ENCODE peak calls at places on chromosomes 7 and 10, in four cellular contexts. G is T-helper 1 cell, E is GM03348, B is HEK293T. R is an unnamed sample.

GRCh38 chr7:46352335-46352954 is 431.4 kb upstream of the IGFBP3 start:
- DNase-seq in G (no peak), E (peak; percentile 79), B (peak; percentile 16), R (no peak)

GRCh38 chr7:149716007-149716931 is 57.1 kb downstream of the ZNF467 start:
- DNase-seq in G (no peak), E (no peak), B (no peak), R (peak; percentile 38)

GRCh38 chr7:132738254-132738653 is 162.0 kb upstream of the PLXNA4 start:
- DNase-seq in G (no peak), E (peak; percentile 86), B (no peak), R (no peak)

GRCh38 chr7:87739306-87739705 is 111.1 kb downstream of the RUNDC3B start:
- DNase-seq in G (no peak), E (no peak), B (no peak), R (no peak)

GRCh38 chr7:112654322-112655216 is 135.6 kb downstream of the TMEM168 start:
- DNase-seq in G (no peak), E (no peak), B (no peak), R (no peak)

GRCh38 chr7:82036146-82036886 is 266.5 kb upstream of the HGF start:
- DNase-seq in G (no peak), E (peak; percentile 41), B (no peak), R (no peak)

GRCh38 chr7:141575654-141576448 is 24.6 kb downstream of the AGK start:
- DNase-seq in G (no peak), E (peak; percentile 11), B (no peak), R (no peak)

GRCh38 chr10:29688230-29688634 is 53.5 kb upstream of the SVIL start:
- DNase-seq in G (no peak), E (no peak), B (no peak), R (no peak)

GRCh38 chr7:30575910-30576309 is 18.8 kb upstream of the GARS1 start:
- DNase-seq in G (no peak), E (no peak), B (no peak), R (no peak)

R was measured in D341Med.